ENCODE peak calls at places on chromosomes 7 and 10, in six cellular contexts. L, J, R, O, G and B are unnamed samples.

GRCh38 chr7:157459966-157460365 is 123.2 kb downstream of the DNAJB6 start:
- DNase-seq in J (no peak), O (no peak), G (no peak), L (no peak), R (no peak), B (no peak)

GRCh38 chr7:130394421-130395188 is 14.3 kb downstream of the CPA1 start:
- DNase-seq in G (no peak), R (no peak), L (peak; percentile 8), O (no peak), J (no peak), B (no peak)

GRCh38 chr10:43885842-43886241 is 237.2 kb upstream of the ZNF32 start:
- DNase-seq in J (no peak), G (no peak), L (no peak), R (no peak), O (no peak), B (no peak)

GRCh38 chr7:881441-882234 is 5.3 kb downstream of the GET4 start:
- DNase-seq in R (no peak), L (no peak), O (no peak), J (no peak), G (no peak), B (no peak)

GRCh38 chr10:92760609-92761008 is 70.9 kb downstream of the HHEX start:
- DNase-seq in L (no peak), G (peak; percentile 79), J (no peak), R (no peak), O (peak; percentile 60), B (no peak)

GRCh38 chr7:17055596-17055995 is 173.8 kb upstream of the AGR3 start:
- DNase-seq in G (no peak), J (no peak), O (no peak), L (no peak), R (no peak), B (no peak)

GRCh38 chr7:110604885-110605284 is 486.0 kb upstream of the LRRN3 start:
- DNase-seq in G (no peak), J (no peak), L (no peak), O (no peak), R (no peak), B (no peak)

GRCh38 chr10:78333362-78334143 is 299.9 kb downstream of the RPS24 start:
- DNase-seq in O (no peak), J (no peak), L (no peak), G (no peak), R (no peak), B (no peak)

GRCh38 chr10:71103969-71104368 is 108.4 kb upstream of the UNC5B start:
- DNase-seq in O (no peak), J (no peak), G (no peak), R (no peak), L (no peak), B (no peak)

GRCh38 chr10:71206911-71207310 is 5.5 kb upstream of the UNC5B start:
- DNase-seq in R (no peak), J (no peak), L (no peak), G (no peak), O (no peak), B (no peak)

GRCh38 chr7:120770206-120770605 is 87.7 kb downstream of the TSPAN12 start:
- DNase-seq in G (no peak), J (no peak), L (no peak), O (no peak), R (no peak), B (no peak)

GRCh38 chr10:18737841-18738240 is 78.6 kb downstream of the ARL5B start:
- DNase-seq in O (peak; percentile 74), L (no peak), J (no peak), G (peak; percentile 48), R (no peak), B (no peak)

GRCh38 chr10:105597297-105597696 is 956.2 kb downstream of the SORCS3 start:
- DNase-seq in J (no peak), R (no peak), L (no peak), O (no peak), G (no peak), B (no peak)

GRCh38 chr10:34835908-34836558 is 20.9 kb upstream of the PARD3 start:
- DNase-seq in R (no peak), J (no peak), G (no peak), O (no peak), L (no peak), B (no peak)

GRCh38 chr10:29471483-29471859 is 163.3 kb downstream of the SVIL start:
- DNase-seq in R (peak; percentile 37), J (no peak), L (no peak), O (peak; percentile 96), G (peak; percentile 90), B (no peak)

GRCh38 chr10:49280001-49280408 is 19.0 kb upstream of the C10orf71 start:
- DNase-seq in O (peak; percentile 5), J (no peak), L (no peak), G (peak; percentile 45), R (no peak), B (no peak)

GRCh38 chr10:125707852-125708468 is 11.5 kb upstream of the EDRF1 start:
- DNase-seq in O (peak; percentile 46), L (no peak), J (no peak), G (peak; percentile 21), R (no peak), B (no peak)

GRCh38 chr10:52314822-52315552 is 906 bp downstream of the DKK1 start:
- DNase-seq in O (peak; percentile 75), J (no peak), R (no peak), L (no peak), G (peak; percentile 59), B (no peak)

GRCh38 chr7:77222819-77223218 is 23.2 kb upstream of the FGL2 start:
- DNase-seq in J (no peak), O (no peak), L (no peak), G (no peak), R (no peak), B (no peak)

GRCh38 chr10:72753760-72754231 is 61.9 kb downstream of the MCU start:
- DNase-seq in R (no peak), O (no peak), J (no peak), L (no peak), G (no peak), B (no peak)

GRCh38 chr10:88330174-88330573 is 252.9 kb downstream of the RNLS start:
- DNase-seq in O (no peak), G (no peak), J (no peak), R (no peak), L (no peak), B (no peak)

GRCh38 chr10:73771722-73772279 is 10.0 kb upstream of the CHCHD1 start:
- DNase-seq in R (peak; percentile 55), G (no peak), J (no peak), O (no peak), L (peak; percentile 75), B (no peak)

GRCh38 chr10:132132391-132132841 is 54.3 kb upstream of the DPYSL4 start:
- DNase-seq in L (no peak), J (no peak), O (no peak), R (no peak), G (no peak), B (no peak)

GRCh38 chr7:33903770-33904679 is 1.3 kb upstream of the BMPER start:
- DNase-seq in G (peak; percentile 46), L (no peak), J (peak; percentile 11), O (peak; percentile 35), R (no peak), B (peak; percentile 54)

GRCh38 chr7:112940314-112940732 is 146.3 kb downstream of the GPR85 start:
- DNase-seq in J (no peak), O (no peak), R (no peak), G (no peak), L (no peak), B (no peak)

GRCh38 chr7:135509589-135509838 is 388 bp downstream of the CNOT4 start:
- DNase-seq in G (no peak), O (peak; percentile 73), R (no peak), J (no peak), L (no peak), B (no peak)

GRCh38 chr7:106346678-106347217 is 62.0 kb upstream of the NAMPT start:
- DNase-seq in J (no peak), L (peak; percentile 20), R (peak; percentile 15), O (peak; percentile 96), G (peak; percentile 97), B (no peak)

GRCh38 chr7:128165927-128166420 is 75.1 kb upstream of the LEP start:
- DNase-seq in O (no peak), J (no peak), G (no peak), L (no peak), R (no peak), B (no peak)

GRCh38 chr10:52004342-52004949 is 305.1 kb upstream of the CSTF2T start:
- DNase-seq in L (no peak), G (peak; percentile 47), J (no peak), R (peak; percentile 17), O (peak; percentile 26), B (peak; percentile 23)

GRCh38 chr10:130246113-130246512 is 109.9 kb downstream of the GLRX3 start:
- DNase-seq in G (no peak), J (no peak), R (no peak), L (no peak), O (no peak), B (no peak)

GRCh38 chr10:117399341-117400196 is 24.3 kb upstream of the PDZD8 start:
- DNase-seq in L (no peak), O (no peak), G (no peak), J (no peak), R (no peak), B (no peak)

GRCh38 chr7:137850586-137850985 is 3.8 kb upstream of the DGKI start:
- DNase-seq in O (no peak), J (no peak), G (peak; percentile 32), L (no peak), R (no peak), B (no peak)